ENCODE peak calls at places on chromosomes 4 and X, in six cellular contexts. One of them, this sample, is unnamed.

GRCh38 chr4:118112117-118112516 is 77.8 kb downstream of the NDST3 start:
- DNase-seq in IMR-90: no peak
- DNase-seq in H9: no peak
- DNase-seq in H1: no peak
- DNase-seq in mesenchymal stem cell: no peak
- DNase-seq in neuronal stem cell: no peak
- DNase-seq in this sample: no peak

GRCh38 chr4:5220028-5220427 is 168.7 kb downstream of the STK32B start:
- DNase-seq in IMR-90: peak
- DNase-seq in H9: no peak
- DNase-seq in H1: no peak
- DNase-seq in mesenchymal stem cell: peak
- DNase-seq in neuronal stem cell: peak
- DNase-seq in this sample: peak

GRCh38 chrX:72258174-72258573 is 18.9 kb downstream of the RPS4X start:
- DNase-seq in IMR-90: peak
- DNase-seq in H9: no peak
- DNase-seq in H1: no peak
- DNase-seq in mesenchymal stem cell: peak
- DNase-seq in neuronal stem cell: no peak
- DNase-seq in this sample: peak

GRCh38 chr4:106614446-106614845 is 245.9 kb upstream of the GIMD1 start:
- DNase-seq in IMR-90: peak
- DNase-seq in H9: no peak
- DNase-seq in H1: no peak
- DNase-seq in mesenchymal stem cell: peak
- DNase-seq in neuronal stem cell: no peak
- DNase-seq in this sample: no peak

GRCh38 chr4:163137581-163137980 is 29.1 kb downstream of the NAF1 start:
- DNase-seq in IMR-90: no peak
- DNase-seq in H9: no peak
- DNase-seq in H1: no peak
- DNase-seq in mesenchymal stem cell: no peak
- DNase-seq in neuronal stem cell: no peak
- DNase-seq in this sample: no peak

GRCh38 chrX:105648732-105649131 is 173.6 kb upstream of the NRK start:
- DNase-seq in IMR-90: no peak
- DNase-seq in H9: peak
- DNase-seq in H1: no peak
- DNase-seq in mesenchymal stem cell: no peak
- DNase-seq in neuronal stem cell: no peak
- DNase-seq in this sample: no peak

GRCh38 chr4:148561467-148561866 is 119.3 kb upstream of the NR3C2 start:
- DNase-seq in IMR-90: no peak
- DNase-seq in H9: no peak
- DNase-seq in H1: no peak
- DNase-seq in mesenchymal stem cell: no peak
- DNase-seq in neuronal stem cell: no peak
- DNase-seq in this sample: no peak

GRCh38 chr4:139266583-139267257 is 13.3 kb downstream of the MGARP start:
- DNase-seq in IMR-90: peak
- DNase-seq in H9: peak
- DNase-seq in H1: no peak
- DNase-seq in mesenchymal stem cell: peak
- DNase-seq in neuronal stem cell: no peak
- DNase-seq in this sample: peak

GRCh38 chr4:88333741-88334405 is 44.8 kb upstream of the HERC6 start:
- DNase-seq in IMR-90: peak
- DNase-seq in H9: no peak
- DNase-seq in H1: peak
- DNase-seq in mesenchymal stem cell: peak
- DNase-seq in neuronal stem cell: no peak
- DNase-seq in this sample: no peak

GRCh38 chr4:153181293-153182080 is 22.8 kb upstream of the TRIM2 start:
- DNase-seq in IMR-90: peak
- DNase-seq in H9: no peak
- DNase-seq in H1: no peak
- DNase-seq in mesenchymal stem cell: peak
- DNase-seq in neuronal stem cell: no peak
- DNase-seq in this sample: no peak

GRCh38 chr4:113436360-113436759 is 325.2 kb downstream of the CAMK2D start:
- DNase-seq in IMR-90: peak
- DNase-seq in H9: no peak
- DNase-seq in H1: no peak
- DNase-seq in mesenchymal stem cell: peak
- DNase-seq in neuronal stem cell: no peak
- DNase-seq in this sample: no peak

GRCh38 chr4:137952116-137952515 is 290.0 kb downstream of the SLC7A11 start:
- DNase-seq in IMR-90: no peak
- DNase-seq in H9: no peak
- DNase-seq in H1: no peak
- DNase-seq in mesenchymal stem cell: no peak
- DNase-seq in neuronal stem cell: no peak
- DNase-seq in this sample: no peak

GRCh38 chrX:120874678-120875557 is 748 bp downstream of the CT47B1 start:
- DNase-seq in IMR-90: no peak
- DNase-seq in H9: no peak
- DNase-seq in H1: no peak
- DNase-seq in mesenchymal stem cell: no peak
- DNase-seq in neuronal stem cell: no peak
- DNase-seq in this sample: no peak

GRCh38 chr4:15531792-15532191 is 62.1 kb downstream of the CC2D2A start:
- DNase-seq in IMR-90: no peak
- DNase-seq in H9: no peak
- DNase-seq in H1: no peak
- DNase-seq in mesenchymal stem cell: no peak
- DNase-seq in neuronal stem cell: no peak
- DNase-seq in this sample: no peak

GRCh38 chrX:55488268-55488558 is 1.4 kb downstream of the USP51 start:
- DNase-seq in IMR-90: no peak
- DNase-seq in H9: no peak
- DNase-seq in H1: no peak
- DNase-seq in mesenchymal stem cell: no peak
- DNase-seq in neuronal stem cell: peak
- DNase-seq in this sample: no peak

DNA sequence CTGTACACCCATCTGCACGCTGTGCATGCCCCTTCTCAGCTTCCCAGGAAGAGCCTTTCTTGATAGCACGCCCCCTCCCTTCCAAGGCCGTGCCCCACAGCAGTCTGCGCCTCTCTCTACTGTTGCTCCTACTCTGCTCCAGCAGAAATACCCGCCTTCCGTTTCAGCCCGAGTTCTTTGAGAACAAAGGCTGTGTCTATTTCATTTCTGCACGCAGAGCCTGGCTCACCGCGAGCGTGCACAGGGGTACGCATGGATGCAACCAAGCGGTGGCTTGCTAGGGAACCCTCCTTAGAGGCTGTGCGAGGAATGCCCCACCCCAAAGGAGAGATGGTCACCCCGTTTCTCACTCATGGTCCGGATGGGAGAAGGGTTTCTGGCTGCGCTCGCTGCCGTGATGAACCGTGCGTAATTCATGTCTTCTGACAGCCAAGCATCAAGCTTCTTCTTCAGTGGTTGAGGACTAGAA is 448 bp downstream of the AADAT start:
- DNase-seq in IMR-90: peak
- DNase-seq in H9: peak
- DNase-seq in H1: no peak
- DNase-seq in mesenchymal stem cell: peak
- DNase-seq in neuronal stem cell: peak
- DNase-seq in this sample: no peak
- H3K23ac ChIP-seq in IMR-90: peak
- H3K23ac ChIP-seq in H9: no peak
- H3K23ac ChIP-seq in H1: no peak
- H3K23ac ChIP-seq in mesenchymal stem cell: no peak
- H3K23ac ChIP-seq in neuronal stem cell: peak
- H3K23ac ChIP-seq in this sample: no peak

GRCh38 chr4:54209617-54210016 is 19.5 kb upstream of the PDGFRA start:
- DNase-seq in IMR-90: no peak
- DNase-seq in H9: no peak
- DNase-seq in H1: no peak
- DNase-seq in mesenchymal stem cell: no peak
- DNase-seq in neuronal stem cell: no peak
- DNase-seq in this sample: no peak
- H3K14ac ChIP-seq in IMR-90: no peak
- H3K14ac ChIP-seq in H9: no peak
- H3K14ac ChIP-seq in H1: no peak
- H3K14ac ChIP-seq in mesenchymal stem cell: no peak
- H3K14ac ChIP-seq in neuronal stem cell: no peak
- H3K14ac ChIP-seq in this sample: no peak

GRCh38 chr4:123349401-123350190 is 47.0 kb upstream of the SPRY1 start:
- DNase-seq in IMR-90: no peak
- DNase-seq in H9: no peak
- DNase-seq in H1: no peak
- DNase-seq in mesenchymal stem cell: no peak
- DNase-seq in neuronal stem cell: no peak
- DNase-seq in this sample: peak

GRCh38 chr4:123352240-123352945 is 44.2 kb upstream of the SPRY1 start:
- DNase-seq in IMR-90: peak
- DNase-seq in H9: no peak
- DNase-seq in H1: no peak
- DNase-seq in mesenchymal stem cell: no peak
- DNase-seq in neuronal stem cell: no peak
- DNase-seq in this sample: no peak

GRCh38 chr4:123350191-123350544 is 46.4 kb upstream of the SPRY1 start:
- DNase-seq in IMR-90: no peak
- DNase-seq in H9: peak
- DNase-seq in H1: no peak
- DNase-seq in mesenchymal stem cell: no peak
- DNase-seq in neuronal stem cell: no peak
- DNase-seq in this sample: peak

GRCh38 chr4:123351713-123352112 is 44.9 kb upstream of the SPRY1 start:
- DNase-seq in IMR-90: no peak
- DNase-seq in H9: no peak
- DNase-seq in H1: no peak
- DNase-seq in mesenchymal stem cell: no peak
- DNase-seq in neuronal stem cell: no peak
- DNase-seq in this sample: no peak

DNA sequence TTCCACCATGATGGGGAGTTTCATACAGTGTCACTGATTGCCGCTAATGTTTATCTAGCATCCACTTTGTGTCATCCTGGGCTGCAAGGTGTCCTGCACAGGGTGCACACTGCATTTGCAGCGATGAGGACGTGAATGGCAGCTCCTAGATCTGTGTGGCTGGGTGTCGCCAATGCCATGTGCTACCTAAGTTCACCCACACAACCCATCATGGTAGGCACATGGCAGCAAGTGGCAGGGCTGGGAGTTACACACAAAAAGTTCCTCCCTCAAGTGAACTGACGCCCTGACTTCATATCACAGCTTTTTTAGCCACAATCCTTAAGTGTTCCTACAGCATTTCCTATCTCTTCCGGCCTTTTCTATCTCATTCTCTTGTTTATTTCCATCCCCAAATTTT is 45.9 kb upstream of the SPRY1 start:
- DNase-seq in IMR-90: no peak
- DNase-seq in H9: no peak
- DNase-seq in H1: no peak
- DNase-seq in mesenchymal stem cell: no peak
- DNase-seq in neuronal stem cell: no peak
- DNase-seq in this sample: no peak
- H2BK5ac ChIP-seq in IMR-90: no peak
- H2BK5ac ChIP-seq in H9: no peak
- H2BK5ac ChIP-seq in H1: no peak
- H2BK5ac ChIP-seq in mesenchymal stem cell: no peak
- H2BK5ac ChIP-seq in neuronal stem cell: no peak
- H2BK5ac ChIP-seq in this sample: no peak

DNA sequence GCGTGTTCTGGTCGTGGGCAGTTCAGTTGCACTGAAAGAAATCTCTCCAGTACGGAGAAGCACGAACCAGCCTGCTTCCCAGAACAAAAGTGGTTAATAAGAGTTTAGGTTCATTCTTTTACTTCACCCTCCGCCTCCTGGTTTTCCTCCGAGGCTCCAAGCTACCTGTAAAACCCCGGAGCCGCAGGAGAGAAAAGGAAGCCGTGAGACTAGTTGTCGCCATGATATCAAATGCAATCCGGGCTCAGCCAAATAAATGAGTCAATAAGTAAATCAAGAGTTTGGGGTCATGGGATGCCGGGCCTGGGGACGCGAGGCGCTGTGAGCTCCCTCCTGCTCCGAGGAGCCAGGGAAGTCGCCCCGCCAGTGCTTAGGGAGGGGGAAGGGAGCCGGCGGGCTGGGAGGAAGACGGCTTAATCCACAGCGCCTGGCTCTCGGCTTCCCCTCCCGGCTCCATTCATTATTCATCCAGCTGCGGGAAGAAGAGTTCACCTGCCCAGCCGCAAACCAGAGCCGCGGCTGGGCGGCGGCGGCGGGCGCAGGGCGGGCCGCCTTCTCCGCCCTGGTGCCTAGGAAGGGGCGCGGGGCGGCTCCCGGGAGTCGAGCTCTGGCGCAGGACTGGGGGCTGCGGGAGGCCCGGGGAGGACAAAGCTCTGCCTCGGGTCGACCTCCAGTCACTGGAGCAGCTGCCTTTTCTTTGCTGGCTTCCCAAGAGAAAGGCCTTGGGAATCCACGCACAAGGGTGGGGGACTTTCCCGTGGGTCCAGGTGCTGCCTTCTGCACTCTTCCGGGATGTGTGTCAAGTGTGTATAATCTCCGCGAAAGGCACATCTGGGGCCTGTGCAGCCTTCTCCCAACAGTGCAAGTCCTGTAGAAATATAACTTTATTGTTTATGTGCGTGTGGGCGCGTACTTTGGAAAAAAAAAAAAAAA is 1.7 kb downstream of the FRAS1 start:
- DNase-seq in IMR-90: no peak
- DNase-seq in H9: peak
- DNase-seq in H1: peak
- DNase-seq in mesenchymal stem cell: peak
- DNase-seq in neuronal stem cell: peak
- DNase-seq in this sample: peak
- H3K23ac ChIP-seq in IMR-90: no peak
- H3K23ac ChIP-seq in H9: no peak
- H3K23ac ChIP-seq in H1: no peak
- H3K23ac ChIP-seq in mesenchymal stem cell: no peak
- H3K23ac ChIP-seq in neuronal stem cell: no peak
- H3K23ac ChIP-seq in this sample: peak